ENCODE peak calls at places on chromosomes 12 and 14, in four cellular contexts. D is HepG2, Z is GM12878, H is SK-N-SH. P is an unnamed sample.

GRCh38 chr12:8969861-8970411 is 19.4 kb upstream of the KLRG1 start:
- DNase-seq in D (no peak), Z (no peak), H (no peak), P (no peak)

GRCh38 chr14:104401785-104402184 is 177.8 kb upstream of the C14orf180 start:
- DNase-seq in D (no peak), Z (no peak), H (no peak), P (no peak)

GRCh38 chr12:47803196-47803875 is 16.4 kb downstream of the HDAC7 start:
- DNase-seq in D (no peak), Z (no peak), H (no peak), P (no peak)

GRCh38 chr14:65827520-65827919 is 415.0 kb downstream of the FUT8 start:
- DNase-seq in D (no peak), Z (no peak), H (no peak), P (no peak)

GRCh38 chr14:95519699-95520098 is 3.2 kb upstream of the SYNE3 start:
- DNase-seq in D (no peak), Z (no peak), H (peak), P (no peak)

GRCh38 chr14:105841022-105842009 is 314.9 kb downstream of the TMEM121 start:
- DNase-seq in D (no peak), Z (no peak), H (no peak), P (no peak)

GRCh38 chr12:58850826-58851225 is 69.5 kb downstream of the LRIG3 start:
- DNase-seq in D (no peak), Z (no peak), H (no peak), P (no peak)

GRCh38 chr14:85217412-85217811 is 312.5 kb upstream of the FLRT2 start:
- DNase-seq in D (no peak), Z (no peak), H (no peak), P (no peak)

GRCh38 chr14:104230119-104230885 is 91.9 kb downstream of the KIF26A start:
- DNase-seq in D (no peak), Z (no peak), H (no peak), P (no peak)

GRCh38 chr14:34665785-34666425 is 36.0 kb upstream of the SNX6 start:
- DNase-seq in D (no peak), Z (no peak), H (no peak), P (no peak)

GRCh38 chr12:49854976-49855375 is 12.1 kb upstream of the BCDIN3D start:
- DNase-seq in D (peak), Z (no peak), H (no peak), P (no peak)

GRCh38 chr12:94099191-94099983 is 49.0 kb upstream of the PLXNC1 start:
- DNase-seq in D (no peak), Z (no peak), H (peak), P (peak)

GRCh38 chr12:52646613-52647012 is 5.4 kb downstream of the KRT2 start:
- DNase-seq in D (no peak), Z (no peak), H (no peak), P (no peak)

DNA sequence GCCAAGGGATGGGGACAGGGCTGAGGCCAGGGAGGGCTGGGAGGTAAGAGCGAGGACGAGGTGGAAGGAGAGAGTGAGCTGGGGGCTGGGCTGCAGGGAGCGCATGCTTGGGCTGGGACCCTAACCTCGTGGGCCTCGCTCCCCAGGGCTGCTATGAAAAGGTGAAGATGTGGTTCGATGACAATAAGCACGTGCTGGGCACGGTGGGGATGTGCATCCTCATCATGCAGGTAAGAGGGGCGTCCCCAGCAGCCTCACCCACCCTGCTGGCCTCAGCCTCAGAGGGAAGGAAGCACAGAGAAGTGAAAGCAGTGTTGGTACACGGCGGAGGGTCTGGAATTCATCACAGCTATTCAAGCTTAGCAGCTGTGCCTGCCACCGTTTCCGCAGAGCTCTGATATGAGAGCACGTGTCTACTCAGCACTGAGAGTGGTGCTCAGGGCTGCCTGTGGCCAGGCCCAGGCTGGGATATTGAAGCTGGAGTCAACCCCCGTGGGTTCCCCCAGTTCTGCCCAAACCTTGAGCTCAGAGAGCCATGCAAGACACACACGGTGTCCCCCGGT is 204.5 kb downstream of the TSPAN9 start:
- DNase-seq in D (no peak), Z (no peak), H (peak), P (no peak)
- TF ChIP-seq RAD21 in D (no peak), Z (no peak), H (no peak), P (no peak)

GRCh38 chr12:19199322-19199721 is 69.8 kb downstream of the PLEKHA5 start:
- DNase-seq in D (no peak), Z (no peak), H (no peak), P (no peak)

GRCh38 chr12:19194963-19195362 is 65.4 kb downstream of the PLEKHA5 start:
- DNase-seq in D (no peak), Z (no peak), H (no peak), P (no peak)

GRCh38 chr12:19200261-19200660 is 70.7 kb downstream of the PLEKHA5 start:
- DNase-seq in D (no peak), Z (no peak), H (no peak), P (no peak)

GRCh38 chr12:19196959-19197630 is 67.6 kb downstream of the PLEKHA5 start:
- DNase-seq in D (no peak), Z (no peak), H (no peak), P (no peak)

GRCh38 chr12:19198272-19198671 is 68.7 kb downstream of the PLEKHA5 start:
- DNase-seq in D (no peak), Z (no peak), H (no peak), P (no peak)
- TF ChIP-seq NFIC in D (no peak), Z (no peak), H (no peak), P (no peak)

GRCh38 chr12:1013618-1014489 is 22.8 kb downstream of the ERC1 start:
- DNase-seq in D (no peak), Z (no peak), H (no peak), P (no peak)
- TF ChIP-seq RAD21 in D (no peak), Z (no peak), H (no peak), P (no peak)

GRCh38 chr12:19946549-19946948 is 421.8 kb upstream of the PDE3A start:
- DNase-seq in D (no peak), Z (no peak), H (no peak), P (no peak)
- TF ChIP-seq NFIC in D (no peak), Z (no peak), H (peak), P (no peak)

GRCh38 chr12:124515981-124516380 is 51.4 kb downstream of the NCOR2 start:
- DNase-seq in D (no peak), Z (no peak), H (no peak), P (no peak)

GRCh38 chr12:124518051-124518932 is 49.1 kb downstream of the NCOR2 start:
- DNase-seq in D (peak), Z (no peak), H (peak), P (peak)

GRCh38 chr12:124516850-124517249 is 50.6 kb downstream of the NCOR2 start:
- DNase-seq in D (no peak), Z (no peak), H (no peak), P (no peak)

GRCh38 chr12:124514996-124515932 is 52.1 kb downstream of the NCOR2 start:
- DNase-seq in D (no peak), Z (no peak), H (no peak), P (no peak)

GRCh38 chr12:124517260-124518050 is 50.0 kb downstream of the NCOR2 start:
- DNase-seq in D (no peak), Z (no peak), H (peak), P (no peak)
- TF ChIP-seq RAD21 in D (no peak), Z (no peak), H (peak), P (no peak)

GRCh38 chr12:71283883-71284282 is 126.1 kb upstream of the TSPAN8 start:
- DNase-seq in D (no peak), Z (no peak), H (no peak), P (no peak)
- TF ChIP-seq NFIC in D (no peak), Z (no peak), H (no peak), P (no peak)